ENCODE peak calls at places on chromosomes 4 and X, in nine cellular contexts. Z is non-pigmented ciliary epithelial cell; T is cardiac muscle cell; J is AG08396; O is activated T-cell treated with anti-CD3 and anti-CD28 coated beads, Interleukin-2, amount 50 U/mL, for 72 hours; V is T-cell; A is activated naive CD8-positive, alpha-beta T cell treated with anti-CD3 and anti-CD28 coated beads for 36 hours; P is EL; K is NCI-H1417. B is an unnamed sample.

GRCh38 chrX:54808109-54808604 is 612 bp downstream of the MAGED2 start:
- DNase-seq in Z (no peak), T (peak; percentile 86), J (peak; percentile 43), O (peak; percentile 45), V (peak; percentile 7), A (peak; percentile 23), P (peak; percentile 46), K (peak; percentile 76), B (peak; percentile 79)

GRCh38 chr4:150305995-150306394 is 227.8 kb downstream of the DCLK2 start:
- DNase-seq in Z (peak; percentile 53), T (no peak), J (no peak), O (no peak), V (no peak), A (no peak), P (peak; percentile 72), K (no peak), B (no peak)

GRCh38 chr4:152247271-152247975 is 288.5 kb downstream of the FBXW7 start:
- DNase-seq in Z (no peak), T (no peak), J (no peak), O (no peak), V (no peak), A (no peak), P (no peak), K (no peak), B (no peak)

GRCh38 chrX:84175274-84175673 is 12.7 kb downstream of the RPS6KA6 start:
- DNase-seq in Z (no peak), T (no peak), J (no peak), O (no peak), V (no peak), A (no peak), P (no peak), K (no peak), B (no peak)

GRCh38 chr4:142818009-142818408 is 28.1 kb downstream of the INPP4B start:
- DNase-seq in Z (peak; percentile 8), T (no peak), J (peak; percentile 4), O (no peak), V (no peak), A (no peak), P (peak; percentile 47), K (no peak), B (no peak)

GRCh38 chrX:83535417-83536244 is 27.5 kb downstream of the POU3F4 start:
- DNase-seq in Z (no peak), T (no peak), J (no peak), O (no peak), V (no peak), A (no peak), P (no peak), K (peak; percentile 48), B (no peak)

GRCh38 chr4:40736910-40737309 is 12.8 kb upstream of the NSUN7 start:
- DNase-seq in Z (no peak), T (peak; percentile 38), J (no peak), O (no peak), V (no peak), A (no peak), P (peak; percentile 30), K (peak; percentile 22), B (peak; percentile 53)

GRCh38 chr4:53854991-53855885 is 209.2 kb downstream of the CHIC2 start:
- DNase-seq in Z (no peak), T (no peak), J (no peak), O (no peak), V (no peak), A (no peak), P (peak; percentile 65), K (no peak), B (no peak)

GRCh38 chrX:9635368-9635767 is 130.3 kb downstream of the GPR143 start:
- DNase-seq in Z (no peak), T (no peak), J (no peak), O (no peak), V (no peak), A (no peak), P (no peak), K (no peak), B (no peak)

GRCh38 chr4:121484633-121485032 is 103.8 kb upstream of the QRFPR start:
- DNase-seq in Z (peak; percentile 28), T (peak; percentile 47), J (peak; percentile 58), O (peak; percentile 25), V (no peak), A (peak; percentile 5), P (peak; percentile 66), K (peak; percentile 15), B (peak; percentile 32)

GRCh38 chr4:40243390-40243948 is 46.6 kb downstream of the RHOH start:
- DNase-seq in Z (no peak), T (no peak), J (no peak), O (no peak), V (no peak), A (no peak), P (no peak), K (no peak), B (no peak)

GRCh38 chrX:76428243-76429130 is 977 bp downstream of the MAGEE1 start:
- DNase-seq in Z (no peak), T (no peak), J (no peak), O (peak; percentile 43), V (peak; percentile 34), A (peak; percentile 40), P (no peak), K (peak; percentile 61), B (peak; percentile 12)

GRCh38 chr4:52659722-52660261 is 691 bp upstream of the USP46 start:
- DNase-seq in Z (no peak), T (peak; percentile 39), J (peak; percentile 61), O (peak; percentile 34), V (no peak), A (no peak), P (peak; percentile 28), K (peak; percentile 70), B (peak; percentile 56)

GRCh38 chr4:76968937-76969336 is 19.4 kb downstream of the SEPTIN11 start:
- DNase-seq in Z (no peak), T (no peak), J (no peak), O (no peak), V (no peak), A (no peak), P (no peak), K (no peak), B (no peak)

GRCh38 chrX:123084797-123085196 is 99.3 kb upstream of the GRIA3 start:
- DNase-seq in Z (peak; percentile 36), T (no peak), J (no peak), O (no peak), V (no peak), A (no peak), P (peak; percentile 68), K (no peak), B (no peak)

GRCh38 chr4:156773648-156774357 is 197.8 kb downstream of the PDGFC start:
- DNase-seq in Z (no peak), T (no peak), J (no peak), O (no peak), V (no peak), A (no peak), P (peak; percentile 84), K (no peak), B (no peak)

GRCh38 chr4:25421819-25422511 is 44.9 kb downstream of the ANAPC4 start:
- DNase-seq in Z (no peak), T (no peak), J (no peak), O (peak; percentile 18), V (no peak), A (no peak), P (no peak), K (no peak), B (no peak)

GRCh38 chrX:103157511-103158316 is 57.2 kb upstream of the BEX4 start:
- DNase-seq in Z (no peak), T (peak; percentile 36), J (peak; percentile 49), O (peak; percentile 1), V (no peak), A (no peak), P (peak; percentile 51), K (peak; percentile 10), B (no peak)

GRCh38 chr4:121706595-121707021 is 9.8 kb upstream of the ANXA5 start:
- DNase-seq in Z (no peak), T (no peak), J (no peak), O (peak; percentile 81), V (peak; percentile 19), A (peak; percentile 77), P (peak; percentile 69), K (no peak), B (no peak)

GRCh38 chr4:55912249-55912648 is 36.5 kb upstream of the CEP135 start:
- DNase-seq in Z (no peak), T (no peak), J (no peak), O (no peak), V (no peak), A (no peak), P (no peak), K (no peak), B (no peak)

GRCh38 chrX:68718443-68718820 is 71.0 kb downstream of the STARD8 start:
- DNase-seq in Z (no peak), T (no peak), J (no peak), O (no peak), V (no peak), A (no peak), P (no peak), K (no peak), B (no peak)

GRCh38 chr4:87219648-87220093 is 747 bp downstream of the KLHL8 start:
- DNase-seq in Z (no peak), T (peak; percentile 51), J (peak; percentile 49), O (peak; percentile 64), V (no peak), A (peak; percentile 60), P (peak; percentile 46), K (peak; percentile 71), B (peak; percentile 4)

GRCh38 chr4:32010221-32010620 is 1290.1 kb downstream of the PCDH7 start:
- DNase-seq in Z (no peak), T (no peak), J (no peak), O (no peak), V (no peak), A (no peak), P (no peak), K (no peak), B (no peak)

GRCh38 chrX:115679460-115679859 is 118.5 kb downstream of the PLS3 start:
- DNase-seq in Z (no peak), T (peak; percentile 35), J (peak; percentile 24), O (no peak), V (no peak), A (no peak), P (peak; percentile 24), K (peak; percentile 24), B (peak; percentile 61)

GRCh38 chrX:27078371-27078770 is 384.8 kb downstream of the PPP4R3C start:
- DNase-seq in Z (no peak), T (peak; percentile 38), J (no peak), O (no peak), V (no peak), A (no peak), P (no peak), K (no peak), B (no peak)

GRCh38 chr4:42547805-42548204 is 109.1 kb downstream of the ATP8A1 start:
- DNase-seq in Z (no peak), T (no peak), J (no peak), O (no peak), V (no peak), A (no peak), P (no peak), K (no peak), B (no peak)

GRCh38 chr4:2843909-2844584 is 403 bp downstream of the ADD1 start:
- DNase-seq in Z (no peak), T (peak; percentile 78), J (no peak), O (no peak), V (no peak), A (no peak), P (peak; percentile 39), K (peak; percentile 60), B (peak; percentile 55)

GRCh38 chr4:147760176-147760575 is 28.3 kb downstream of the ARHGAP10 start:
- DNase-seq in Z (no peak), T (no peak), J (no peak), O (no peak), V (no peak), A (no peak), P (no peak), K (no peak), B (no peak)

GRCh38 chr4:115360441-115360840 is 247.0 kb upstream of the NDST4 start:
- DNase-seq in Z (no peak), T (no peak), J (no peak), O (no peak), V (no peak), A (no peak), P (no peak), K (no peak), B (no peak)

GRCh38 chr4:10041036-10041435 is 19.7 kb upstream of the SLC2A9 start:
- DNase-seq in Z (no peak), T (no peak), J (no peak), O (no peak), V (no peak), A (no peak), P (no peak), K (no peak), B (no peak)

GRCh38 chr4:176065365-176066249 is at the start of gene WDR17:
- DNase-seq in Z (peak; percentile 15), T (peak; percentile 98), J (peak; percentile 88), O (peak; percentile 71), V (peak; percentile 49), A (peak; percentile 89), P (peak; percentile 62), K (peak; percentile 99), B (peak; percentile 85)

B was measured in NCI-H146.